ENCODE peak calls at places on chromosomes 4 and X, in six cellular contexts. P, T, C, M, L and V are unnamed samples.

GRCh38 chr4:48985976-48986653 is at the start of gene CWH43:
- DNase-seq in P (no peak), T (peak; percentile 73), C (no peak), M (peak; percentile 12), L (peak; percentile 36), V (no peak)

GRCh38 chrX:13599491-13599890 is 30.1 kb downstream of the EGFL6 start:
- DNase-seq in P (peak; percentile 29), T (no peak), C (no peak), M (no peak), L (no peak), V (no peak)

GRCh38 chrX:727738-728621 is 97.4 kb downstream of the SHOX start:
- DNase-seq in P (no peak), T (peak; percentile 77), C (no peak), M (peak; percentile 24), L (peak; percentile 15), V (no peak)

GRCh38 chr4:17561195-17561909 is 15.6 kb upstream of the LAP3 start:
- DNase-seq in P (no peak), T (no peak), C (peak; percentile 79), M (no peak), L (no peak), V (peak; percentile 47)

GRCh38 chr4:31107362-31107761 is 387.2 kb downstream of the PCDH7 start:
- DNase-seq in P (peak; percentile 42), T (no peak), C (peak; percentile 57), M (no peak), L (no peak), V (no peak)

GRCh38 chr4:173448557-173448918 is 49.6 kb upstream of the SCRG1 start:
- DNase-seq in P (no peak), T (no peak), C (peak; percentile 33), M (no peak), L (no peak), V (no peak)

GRCh38 chr4:145389566-145389965 is 92.1 kb upstream of the SMAD1 start:
- DNase-seq in P (no peak), T (no peak), C (no peak), M (no peak), L (no peak), V (peak; percentile 8)

GRCh38 chrX:118254611-118255010 is 91.3 kb upstream of the WDR44 start:
- DNase-seq in P (peak; percentile 26), T (peak; percentile 31), C (peak; percentile 57), M (peak; percentile 50), L (no peak), V (peak; percentile 79)

GRCh38 chr4:185838514-185839203 is 26.7 kb upstream of the SORBS2 start:
- DNase-seq in P (no peak), T (no peak), C (peak; percentile 5), M (no peak), L (no peak), V (peak; percentile 92)

GRCh38 chrX:47283015-47283771 is 50.4 kb downstream of the USP11 start:
- DNase-seq in P (no peak), T (no peak), C (peak; percentile 65), M (no peak), L (no peak), V (no peak)

GRCh38 chr4:38805530-38806145 is 1.0 kb upstream of the TLR1 start:
- DNase-seq in P (no peak), T (no peak), C (no peak), M (no peak), L (no peak), V (peak; percentile 20)

GRCh38 chrX:97200454-97200853 is 316.7 kb downstream of the RPA4 start:
- DNase-seq in P (no peak), T (peak; percentile 72), C (no peak), M (no peak), L (no peak), V (no peak)

GRCh38 chrX:71994601-71995000 is 84.0 kb downstream of the NHSL2 start:
- DNase-seq in P (no peak), T (no peak), C (no peak), M (no peak), L (no peak), V (no peak)

GRCh38 chrX:110852180-110852579 is 56.6 kb upstream of the CHRDL1 start:
- DNase-seq in P (peak; percentile 24), T (no peak), C (peak; percentile 5), M (no peak), L (no peak), V (peak; percentile 54)

DNA sequence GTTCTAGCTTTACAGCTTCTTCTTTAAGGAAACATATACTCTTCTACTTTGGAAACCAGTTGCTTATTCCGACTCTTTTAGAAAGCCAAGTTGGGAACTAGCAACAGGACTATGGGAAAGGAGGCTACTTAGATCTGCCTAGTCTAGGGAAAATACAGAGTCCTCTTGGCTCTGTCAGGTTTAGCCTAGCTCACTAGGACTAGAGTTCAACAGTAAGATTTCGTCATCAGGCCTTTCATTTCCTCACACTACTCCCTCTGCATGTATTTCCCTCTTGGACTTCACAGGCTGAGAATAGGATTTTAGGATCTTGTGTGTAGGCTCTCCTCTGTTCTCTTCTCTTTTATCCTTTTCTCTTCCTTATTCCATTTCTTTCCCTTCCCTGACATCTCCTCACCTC is 409.8 kb downstream of the AR start:
- DNase-seq in P (no peak), T (no peak), C (no peak), M (no peak), L (no peak), V (no peak)
- H4K91ac ChIP-seq in P (no peak overlapping the region), T (no peak overlapping the region), C (no peak overlapping the region), M (no peak overlapping the region), L (no peak overlapping the region), V (no peak overlapping the region)

GRCh38 chr4:67881226-67881625 is 2.6 kb downstream of the TMPRSS11D start:
- DNase-seq in P (no peak), T (no peak), C (no peak), M (no peak), L (no peak), V (no peak)
- H3K4ac ChIP-seq in P (no peak overlapping the region), T (no peak overlapping the region), C (no peak overlapping the region), M (no peak overlapping the region), L (no peak overlapping the region), V (no peak overlapping the region)

DNA sequence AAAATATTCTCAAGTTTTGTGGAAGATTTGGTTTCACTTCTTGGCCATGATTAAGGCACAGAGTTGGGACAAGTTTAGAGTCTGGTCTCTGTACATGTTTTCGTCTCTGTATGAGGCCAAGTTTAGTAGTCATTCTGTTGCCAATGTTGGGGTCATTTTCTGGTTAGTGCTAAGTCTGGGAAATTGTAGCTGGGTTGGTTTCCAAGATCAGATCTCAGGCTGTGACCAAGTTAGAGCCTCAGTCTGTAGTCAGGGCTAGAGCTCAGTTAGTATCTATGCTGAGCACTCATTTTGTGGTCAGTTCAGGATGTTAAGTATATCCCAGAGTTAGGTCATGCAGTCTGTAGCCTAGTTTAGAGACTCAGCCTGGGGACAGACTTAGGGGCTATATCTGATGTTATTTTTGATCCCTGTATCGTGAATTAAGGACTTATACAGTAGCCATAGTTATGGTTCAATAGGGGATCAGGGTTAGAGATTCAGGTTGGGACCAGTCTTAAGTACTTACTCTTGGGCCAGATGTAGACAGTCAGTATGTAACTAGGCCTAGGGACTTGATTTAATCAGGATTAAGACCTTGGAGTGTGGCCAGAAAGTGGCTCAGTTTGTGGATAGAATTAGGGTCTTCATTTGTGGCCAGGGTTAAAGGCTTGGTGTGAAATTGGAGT is 6.6 kb upstream of the ENOX2 start:
- DNase-seq in P (peak; percentile 6), T (no peak), C (no peak), M (no peak), L (no peak), V (no peak)
- H4K91ac ChIP-seq in P (no peak overlapping the region), T (no peak overlapping the region), C (no peak overlapping the region), M (no peak overlapping the region), L (no peak overlapping the region), V (no peak overlapping the region)

GRCh38 chr4:94453534-94453963 is 1.8 kb downstream of the PDLIM5 start:
- DNase-seq in P (peak; percentile 52), T (no peak), C (no peak), M (no peak), L (no peak), V (no peak)

GRCh38 chr4:94451669-94452475 is at the start of gene PDLIM5:
- DNase-seq in P (peak; percentile 91), T (peak; percentile 95), C (peak; percentile 84), M (peak; percentile 91), L (peak; percentile 75), V (peak; percentile 94)

GRCh38 chr4:94454405-94454804 is 2.7 kb downstream of the PDLIM5 start:
- DNase-seq in P (peak; percentile 45), T (no peak), C (peak; percentile 15), M (no peak), L (no peak), V (no peak)

GRCh38 chr4:94451051-94451404 is 714 bp upstream of the PDLIM5 start:
- DNase-seq in P (no peak), T (no peak), C (no peak), M (no peak), L (no peak), V (no peak)

DNA sequence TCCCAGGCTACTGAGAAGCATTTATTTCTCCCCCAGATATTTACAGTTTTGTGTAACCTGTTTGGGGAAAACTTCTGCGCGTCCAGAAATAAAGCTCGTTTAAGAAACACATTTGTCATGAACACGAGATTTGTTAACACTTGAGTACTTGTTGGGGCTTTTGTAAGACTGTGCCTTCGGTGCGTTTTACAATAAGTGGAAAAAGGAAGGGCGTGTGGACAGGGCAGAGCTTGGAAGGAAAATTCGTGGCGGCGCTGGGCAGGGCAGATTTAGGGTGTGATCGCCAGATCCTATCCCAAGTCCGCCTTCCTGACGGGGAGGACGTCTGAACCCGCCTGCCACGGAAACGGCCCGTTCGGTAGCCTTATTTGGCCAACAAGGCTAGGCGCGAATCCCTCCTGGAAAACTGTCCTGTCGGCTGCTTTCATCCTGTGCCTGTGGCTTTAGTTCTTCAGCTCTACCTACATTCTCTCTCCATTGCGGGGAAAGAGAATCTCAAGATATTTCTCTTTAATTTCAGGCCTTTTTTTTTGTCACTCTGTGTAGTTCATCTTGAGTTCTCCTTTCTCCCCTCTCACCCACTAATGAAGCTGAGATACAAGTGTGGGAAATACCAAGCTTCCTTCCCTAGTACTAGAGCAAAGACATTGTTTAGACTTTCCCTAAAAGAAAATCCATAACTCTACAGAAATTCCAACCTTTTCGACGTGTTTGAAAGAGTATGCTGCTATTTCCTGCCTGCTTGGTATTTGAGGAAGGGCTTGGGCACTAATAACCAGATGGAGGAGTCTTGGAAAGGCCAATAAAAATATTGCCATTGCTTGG is 946 bp downstream of the PDLIM5 start:
- DNase-seq in P (peak; percentile 88), T (peak; percentile 78), C (peak; percentile 82), M (peak; percentile 38), L (peak; percentile 54), V (peak; percentile 65)
- H3K4ac ChIP-seq in P (peak overlapping the region; percentile 95), T (no peak overlapping the region), C (peak overlapping the region; percentile 85), M (no peak overlapping the region), L (no peak overlapping the region), V (peak overlapping the region; percentile 58)